ENCODE peak calls at places on chromosomes 5 and 9, in eight cellular contexts. B is ureter; Q is PC-9; I is naive thymus-derived CD8-positive, alpha-beta T cell; X is stimulated activated CD8-positive, alpha-beta memory T cell treated with anti-CD3 and anti-CD28 coated beads, Interleukin-12 subunit alpha, Interleukin-12 subunit beta, amount 100 ng/mL, for 4 hours; R is endothelial cell; J is iris pigment epithelial cell; H is occipital lobe. G is an unnamed sample.

GRCh38 chr9:69420611-69421270 is 95.7 kb downstream of the ENTREP1 start:
- DNase-seq in B (no peak), Q (no peak), I (no peak), X (no peak), R (no peak), J (no peak), H (no peak), G (no peak)

GRCh38 chr5:60852317-60852716 is 8.2 kb upstream of the ELOVL7 start:
- DNase-seq in B (no peak), Q (no peak), I (no peak), X (no peak), R (no peak), J (no peak), H (no peak), G (no peak)

GRCh38 chr5:141412853-141413539 is at the start of gene PCDHGA10:
- DNase-seq in B (no peak), Q (peak; percentile 58), I (peak; percentile 72), X (no peak), R (peak; percentile 70), J (peak; percentile 74), H (no peak), G (no peak)

GRCh38 chr9:27548055-27548741 is 18.6 kb upstream of the MOB3B start:
- DNase-seq in B (no peak), Q (no peak), I (no peak), X (no peak), R (no peak), J (peak; percentile 56), H (no peak), G (no peak)

GRCh38 chr9:76191493-76191892 is 202.7 kb downstream of the RFK start:
- DNase-seq in B (no peak), Q (no peak), I (no peak), X (no peak), R (no peak), J (no peak), H (no peak), G (no peak)

GRCh38 chr5:3825888-3826465 is 230.3 kb downstream of the IRX1 start:
- DNase-seq in B (no peak), Q (no peak), I (no peak), X (no peak), R (no peak), J (no peak), H (no peak), G (no peak)

GRCh38 chr9:138053321-138053868 is 175.8 kb downstream of the CACNA1B start:
- DNase-seq in B (peak; percentile 31), Q (no peak), I (no peak), X (no peak), R (no peak), J (no peak), H (no peak), G (no peak)

GRCh38 chr9:27194401-27195091 is 85.5 kb downstream of the TEK start:
- DNase-seq in B (no peak), Q (no peak), I (no peak), X (no peak), R (no peak), J (peak; percentile 95), H (no peak), G (peak; percentile 44)

GRCh38 chr5:170614071-170614490 is 110.3 kb downstream of the KCNIP1 start:
- DNase-seq in B (no peak), Q (no peak), I (no peak), X (no peak), R (no peak), J (no peak), H (no peak), G (no peak)

GRCh38 chr9:12060811-12061210 is 632.4 kb upstream of the TYRP1 start:
- DNase-seq in B (no peak), Q (no peak), I (no peak), X (no peak), R (no peak), J (no peak), H (no peak), G (no peak)

GRCh38 chr9:77726814-77727213 is 78.7 kb upstream of the GNA14 start:
- DNase-seq in B (no peak), Q (no peak), I (no peak), X (no peak), R (no peak), J (no peak), H (no peak), G (no peak)

GRCh38 chr9:126681336-126681735 is 67.6 kb downstream of the LMX1B start:
- DNase-seq in B (no peak), Q (no peak), I (no peak), X (no peak), R (no peak), J (no peak), H (no peak), G (no peak)

GRCh38 chr5:156819967-156820581 is 30.0 kb upstream of the PPP1R2B start:
- DNase-seq in B (no peak), Q (no peak), I (no peak), X (no peak), R (no peak), J (no peak), H (no peak), G (no peak)

GRCh38 chr9:120446681-120447080 is 133.3 kb downstream of the CDK5RAP2 start:
- DNase-seq in B (no peak), Q (no peak), I (no peak), X (no peak), R (no peak), J (no peak), H (no peak), G (no peak)

GRCh38 chr5:129399069-129399468 is 61.0 kb upstream of the ADAMTS19 start:
- DNase-seq in B (no peak), Q (no peak), I (no peak), X (no peak), R (no peak), J (no peak), H (no peak), G (no peak)

GRCh38 chr5:76926329-76927105 is 26.3 kb upstream of the CRHBP start:
- DNase-seq in B (no peak), Q (no peak), I (no peak), X (no peak), R (peak; percentile 25), J (peak; percentile 57), H (no peak), G (no peak)

GRCh38 chr9:38039090-38039906 is 29.7 kb downstream of the SHB start:
- DNase-seq in B (no peak), Q (peak; percentile 61), I (peak; percentile 35), X (no peak), R (no peak), J (peak; percentile 68), H (no peak), G (no peak)

GRCh38 chr9:42388146-42388690 is 204.8 kb downstream of the SPATA31A6 start:
- DNase-seq in B (no peak), Q (no peak), I (no peak), X (no peak), R (no peak), J (no peak), H (no peak), G (no peak)

GRCh38 chr9:108149346-108149745 is 659.8 kb upstream of the KLF4 start:
- DNase-seq in B (no peak), Q (no peak), I (no peak), X (no peak), R (no peak), J (no peak), H (no peak), G (no peak)

GRCh38 chr9:126153382-126153781 is 173.2 kb upstream of the MVB12B start:
- DNase-seq in B (no peak), Q (no peak), I (no peak), X (no peak), R (no peak), J (no peak), H (no peak), G (no peak)

GRCh38 chr5:751496-751895 is 33.0 kb downstream of the ZDHHC11B start:
- DNase-seq in B (no peak), Q (no peak), I (no peak), X (no peak), R (no peak), J (no peak), H (no peak), G (no peak)

GRCh38 chr9:138037140-138037539 is 159.6 kb downstream of the CACNA1B start:
- DNase-seq in B (peak; percentile 19), Q (no peak), I (no peak), X (no peak), R (no peak), J (no peak), H (no peak), G (no peak)

GRCh38 chr9:110895141-110895912 is 142.9 kb downstream of the LPAR1 start:
- DNase-seq in B (peak; percentile 48), Q (no peak), I (no peak), X (no peak), R (no peak), J (no peak), H (no peak), G (no peak)

GRCh38 chr5:36272136-36272665 is 29.5 kb downstream of the RANBP3L start:
- DNase-seq in B (no peak), Q (no peak), I (no peak), X (no peak), R (no peak), J (no peak), H (no peak), G (no peak)

GRCh38 chr9:36597412-36598178 is 24.9 kb downstream of the MELK start:
- DNase-seq in B (no peak), Q (no peak), I (no peak), X (no peak), R (peak; percentile 9), J (peak; percentile 79), H (no peak), G (no peak)

GRCh38 chr5:33794550-33795300 is 97.1 kb downstream of the ADAMTS12 start:
- DNase-seq in B (no peak), Q (no peak), I (no peak), X (no peak), R (no peak), J (peak; percentile 74), H (no peak), G (no peak)

GRCh38 chr9:110886832-110887231 is 151.4 kb downstream of the LPAR1 start:
- DNase-seq in B (no peak), Q (no peak), I (no peak), X (no peak), R (no peak), J (peak; percentile 85), H (no peak), G (peak; percentile 10)

GRCh38 chr5:171823269-171823668 is 37.7 kb downstream of the SMIM23 start:
- DNase-seq in B (no peak), Q (no peak), I (no peak), X (no peak), R (no peak), J (no peak), H (no peak), G (no peak)

GRCh38 chr5:115961413-115962238 is 649 bp upstream of the LVRN start:
- DNase-seq in B (no peak), Q (no peak), I (no peak), X (no peak), R (no peak), J (no peak), H (no peak), G (no peak)

GRCh38 chr5:52725781-52726180 is 61.9 kb upstream of the ITGA1 start:
- DNase-seq in B (no peak), Q (no peak), I (no peak), X (no peak), R (no peak), J (no peak), H (no peak), G (no peak)

GRCh38 chr9:105232207-105232606 is 12.2 kb upstream of the SLC44A1 start:
- DNase-seq in B (no peak), Q (no peak), I (no peak), X (no peak), R (no peak), J (no peak), H (no peak), G (no peak)

GRCh38 chr9:134024393-134024792 is 888 bp upstream of the BRD3OS start:
- DNase-seq in B (no peak), Q (no peak), I (no peak), X (no peak), R (no peak), J (no peak), H (no peak), G (no peak)

GRCh38 chr9:135789838-135790291 is 87.9 kb downstream of the KCNT1 start:
- DNase-seq in B (no peak), Q (no peak), I (no peak), X (no peak), R (no peak), J (no peak), H (no peak), G (no peak)

GRCh38 chr5:79990205-79990597 is 861 bp downstream of the MTX3 start:
- DNase-seq in B (no peak), Q (no peak), I (no peak), X (no peak), R (no peak), J (peak; percentile 67), H (no peak), G (no peak)

G was measured in epithelial cell of proximal tubule.